ENCODE peak calls at places on chromosomes 2 and 18, in seven cellular contexts. D, R, U, T, P, O and F are unnamed samples.

GRCh38 chr2:184945306-184945705 is 347.0 kb downstream of the ZNF804A start:
- DNase-seq in D (no peak), R (no peak), U (no peak), T (no peak), P (no peak), O (no peak), F (no peak)

GRCh38 chr2:145095641-145096435 is 575.9 kb upstream of the ZEB2 start:
- DNase-seq in D (no peak), R (no peak), U (no peak), T (peak), P (no peak), O (peak), F (no peak)

GRCh38 chr2:16537347-16537746 is 128.3 kb downstream of the CYRIA start:
- DNase-seq in D (no peak), R (no peak), U (no peak), T (no peak), P (no peak), O (no peak), F (no peak)

GRCh38 chr2:102065675-102066252 is 74.0 kb downstream of the IL1R2 start:
- DNase-seq in D (peak), R (no peak), U (no peak), T (no peak), P (no peak), O (peak), F (no peak)

GRCh38 chr2:241494311-241494908 is 14.0 kb downstream of the STK25 start:
- DNase-seq in D (peak), R (no peak), U (no peak), T (no peak), P (no peak), O (no peak), F (no peak)

GRCh38 chr2:25198209-25198525 is 29.8 kb upstream of the POMC start:
- DNase-seq in D (no peak), R (no peak), U (no peak), T (no peak), P (no peak), O (no peak), F (no peak)

GRCh38 chr2:45814951-45815621 is 163.6 kb downstream of the PRKCE start:
- DNase-seq in D (no peak), R (no peak), U (no peak), T (no peak), P (no peak), O (no peak), F (no peak)

GRCh38 chr18:44198296-44199284 is 482.1 kb upstream of the SETBP1 start:
- DNase-seq in D (peak), R (no peak), U (no peak), T (no peak), P (no peak), O (no peak), F (no peak)

GRCh38 chr2:188598551-188598950 is 306.9 kb downstream of the GULP1 start:
- DNase-seq in D (no peak), R (no peak), U (no peak), T (no peak), P (no peak), O (peak), F (no peak)

GRCh38 chr2:164717000-164717597 is 95.8 kb upstream of the GRB14 start:
- DNase-seq in D (no peak), R (no peak), U (no peak), T (no peak), P (no peak), O (peak), F (no peak)

GRCh38 chr2:134819334-134819733 is 19.1 kb upstream of the ACMSD start:
- DNase-seq in D (no peak), R (no peak), U (no peak), T (no peak), P (no peak), O (no peak), F (no peak)

GRCh38 chr2:72892506-72893173 is 5.4 kb downstream of the SPR start:
- DNase-seq in D (peak), R (peak), U (peak), T (peak), P (peak), O (peak), F (no peak)

GRCh38 chr2:183037660-183038340 is 457 bp downstream of the NCKAP1 start:
- DNase-seq in D (peak), R (peak), U (peak), T (no peak), P (peak), O (no peak), F (no peak)

GRCh38 chr2:219460424-219460926 is 25.8 kb downstream of the SPEG start:
- DNase-seq in D (peak), R (no peak), U (peak), T (peak), P (peak), O (peak), F (no peak)

GRCh38 chr2:224042191-224042696 is 3.2 kb upstream of the SERPINE2 start:
- DNase-seq in D (no peak), R (no peak), U (no peak), T (no peak), P (no peak), O (peak), F (no peak)

GRCh38 chr2:105496271-105496670 is 97.4 kb upstream of the FHL2 start:
- DNase-seq in D (no peak), R (no peak), U (no peak), T (no peak), P (peak), O (no peak), F (no peak)

GRCh38 chr2:210577263-210578071 is 21.1 kb downstream of the CPS1 start:
- DNase-seq in D (no peak), R (peak), U (no peak), T (no peak), P (no peak), O (peak), F (no peak)

GRCh38 chr2:10919776-10920606 is 8.3 kb downstream of the KCNF1 start:
- DNase-seq in D (peak), R (no peak), U (peak), T (no peak), P (no peak), O (no peak), F (no peak)

GRCh38 chr2:101961287-101962242 is 30.2 kb upstream of the IL1R2 start:
- DNase-seq in D (no peak), R (no peak), U (no peak), T (peak), P (peak), O (peak), F (no peak)

GRCh38 chr2:181581534-181581933 is 75.4 kb downstream of the CERKL start:
- DNase-seq in D (no peak), R (no peak), U (peak), T (no peak), P (no peak), O (no peak), F (no peak)
- TF ChIP-seq CTCF in D (no peak), R (no peak), U (no peak), T (no peak), P (no peak), O (no peak), F (peak)

GRCh38 chr2:226619707-226620106 is 179.9 kb downstream of the IRS1 start:
- DNase-seq in D (no peak), R (no peak), U (no peak), T (no peak), P (no peak), O (no peak), F (no peak)

GRCh38 chr2:226620176-226620575 is 179.4 kb downstream of the IRS1 start:
- DNase-seq in D (no peak), R (no peak), U (no peak), T (no peak), P (no peak), O (no peak), F (no peak)

GRCh38 chr2:226623587-226624368 is 175.8 kb downstream of the IRS1 start:
- DNase-seq in D (no peak), R (no peak), U (no peak), T (no peak), P (no peak), O (no peak), F (no peak)

GRCh38 chr2:226618875-226619605 is 180.6 kb downstream of the IRS1 start:
- DNase-seq in D (no peak), R (no peak), U (no peak), T (no peak), P (no peak), O (peak), F (no peak)

GRCh38 chr2:226622484-226622883 is 177.1 kb downstream of the IRS1 start:
- DNase-seq in D (no peak), R (no peak), U (no peak), T (no peak), P (no peak), O (no peak), F (no peak)
- TF ChIP-seq CTCF in D (no peak), R (no peak), U (no peak), T (peak), P (no peak), O (no peak), F (peak)

GRCh38 chr18:59837586-59837985 is 62.2 kb upstream of the PMAIP1 start:
- DNase-seq in D (no peak), R (peak), U (peak), T (no peak), P (no peak), O (peak), F (no peak)
- TF ChIP-seq CTCF in D (peak), R (peak), U (peak), T (peak), P (peak), O (peak), F (peak)

GRCh38 chr18:28961669-28962228 is 784.8 kb upstream of the CDH2 start:
- DNase-seq in D (no peak), R (no peak), U (peak), T (peak), P (no peak), O (peak), F (no peak)
- TF ChIP-seq CTCF in D (no peak), R (peak), U (peak), T (peak), P (peak), O (peak), F (peak)

DNA sequence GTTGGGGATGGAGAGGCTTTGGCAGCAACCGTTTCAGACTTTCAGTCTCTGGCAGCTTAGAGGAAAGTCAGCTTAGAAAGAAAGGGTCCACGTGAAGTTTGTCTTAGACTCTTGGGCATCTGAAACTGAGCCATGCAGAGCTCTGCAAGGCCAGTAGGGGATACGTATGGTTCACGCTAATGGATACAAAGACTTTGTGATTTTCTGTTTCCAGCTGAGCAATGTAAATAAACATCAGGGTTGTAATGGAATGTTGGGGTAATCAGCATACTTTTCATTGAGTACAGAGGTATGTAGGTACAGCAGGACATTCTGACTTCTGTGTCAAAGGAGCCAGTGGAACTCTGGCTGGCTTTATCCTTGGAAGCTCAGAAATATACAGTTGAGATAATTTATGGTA is 31.0 kb downstream of the RALB start:
- DNase-seq in D (no peak), R (no peak), U (no peak), T (peak), P (no peak), O (no peak), F (no peak)
- TF ChIP-seq CTCF in D (no peak), R (no peak), U (no peak), T (peak), P (no peak), O (peak), F (peak)

GRCh38 chr18:12409466-12409865 is 1.7 kb downstream of the PRELID3A start:
- DNase-seq in D (no peak), R (no peak), U (no peak), T (no peak), P (no peak), O (no peak), F (no peak)
- TF ChIP-seq CTCF in D (no peak), R (no peak), U (no peak), T (no peak), P (no peak), O (no peak), F (no peak)

DNA sequence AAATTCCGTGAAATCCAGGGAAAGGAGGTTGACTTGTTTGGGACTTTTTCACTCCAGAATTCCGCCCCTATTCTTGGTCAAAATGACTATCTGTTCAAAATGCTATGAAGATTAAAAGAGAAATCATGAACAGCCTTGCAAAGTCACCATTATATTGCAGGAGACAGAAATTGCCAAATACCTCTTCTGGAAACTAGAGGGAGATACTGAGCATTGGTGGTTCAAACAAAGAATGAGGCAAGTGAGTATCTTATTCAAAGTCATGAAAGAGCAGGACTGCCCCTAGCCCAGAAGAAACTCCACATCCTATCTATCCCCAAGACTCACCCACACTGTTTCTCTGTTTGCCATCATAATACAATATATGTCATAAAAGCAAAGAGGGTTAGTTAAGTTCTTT is 862.3 kb upstream of the POU3F3 start:
- DNase-seq in D (no peak), R (no peak), U (no peak), T (no peak), P (no peak), O (no peak), F (no peak)
- TF ChIP-seq CTCF in D (no peak), R (no peak), U (peak), T (no peak), P (no peak), O (no peak), F (peak)

GRCh38 chr2:9477914-9478313 is 3.6 kb downstream of the IAH1 start:
- DNase-seq in D (no peak), R (no peak), U (no peak), T (no peak), P (no peak), O (no peak), F (no peak)

GRCh38 chr2:9474361-9475117 is at the start of gene IAH1:
- DNase-seq in D (peak), R (peak), U (peak), T (no peak), P (peak), O (peak), F (no peak)

GRCh38 chr2:9471212-9471611 is 3.1 kb upstream of the IAH1 start:
- DNase-seq in D (no peak), R (no peak), U (no peak), T (no peak), P (no peak), O (no peak), F (no peak)

GRCh38 chr2:9473985-9474360 is 378 bp upstream of the IAH1 start:
- DNase-seq in D (peak), R (peak), U (peak), T (no peak), P (peak), O (peak), F (no peak)

GRCh38 chr2:9473308-9473984 is 905 bp upstream of the IAH1 start:
- DNase-seq in D (no peak), R (no peak), U (peak), T (no peak), P (no peak), O (no peak), F (no peak)
- TF ChIP-seq CTCF in D (no peak), R (no peak), U (no peak), T (no peak), P (no peak), O (peak), F (peak)

DNA sequence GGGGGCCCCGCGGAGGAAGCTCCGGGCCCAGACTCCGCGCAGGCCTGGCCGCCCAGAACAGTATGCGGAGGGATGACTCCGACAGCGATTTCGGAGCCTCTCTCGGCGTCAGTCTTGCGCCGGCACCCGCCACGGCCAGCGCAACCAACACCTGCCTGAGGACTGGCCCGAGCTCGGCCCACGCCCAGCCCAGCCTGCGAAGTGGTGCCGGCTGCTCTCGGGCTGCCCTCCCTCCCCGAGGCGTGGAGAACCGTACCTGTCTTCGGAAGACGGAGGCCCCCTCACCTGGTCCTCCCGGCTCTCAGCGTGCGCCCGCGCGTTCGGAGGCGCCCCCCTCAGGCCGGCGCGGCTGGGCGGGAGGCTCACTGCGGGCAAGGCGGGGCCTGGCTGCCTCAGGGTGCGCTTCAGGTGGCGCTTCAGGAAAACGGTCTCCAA is at the start of gene M1AP:
- DNase-seq in D (peak), R (peak), U (peak), T (no peak), P (no peak), O (no peak), F (no peak)
- TF ChIP-seq CTCF in D (no peak), R (peak), U (no peak), T (no peak), P (no peak), O (peak), F (no peak)